ENCODE peak calls at places on chromosomes 4 and X, in eight cellular contexts. M is breast epithelium, Z is prostate gland, L is HepG2, B is H1, Y is spleen, W is stomach, V is upper lobe of left lung. X is an unnamed sample.

GRCh38 chr4:82599336-82599735 is 37.5 kb upstream of the TMEM150C start:
- DNase-seq in L (peak), W (no peak), M (no peak), Z (no peak), V (no peak), B (no peak), Y (no peak), X (no peak)

GRCh38 chrX:105752334-105752733 is 70.0 kb upstream of the NRK start:
- DNase-seq in B (no peak), W (no peak), Y (no peak), Z (no peak), M (no peak), L (no peak), V (no peak), X (no peak)

GRCh38 chr4:161376275-161376674 is 787.5 kb downstream of the FSTL5 start:
- DNase-seq in Z (no peak), B (no peak), L (no peak), Y (no peak), W (no peak), M (no peak), V (no peak), X (no peak)

GRCh38 chr4:101086801-101087586 is 260.3 kb downstream of the PPP3CA start:
- DNase-seq in Z (no peak), B (peak), Y (peak), M (no peak), W (no peak), L (peak), V (no peak), X (no peak)

GRCh38 chr4:167903291-167903721 is 189.0 kb upstream of the ANXA10 start:
- DNase-seq in B (no peak), M (no peak), Y (no peak), Z (no peak), W (no peak), L (no peak), V (no peak), X (no peak)

GRCh38 chr4:56181140-56181950 is 205.9 kb downstream of the AASDH start:
- DNase-seq in W (no peak), Y (no peak), L (no peak), V (no peak), B (no peak), Z (no peak), M (no peak), X (no peak)

GRCh38 chrX:57817302-57817701 is 93.0 kb downstream of the ZXDA start:
- DNase-seq in W (no peak), M (no peak), L (no peak), Z (no peak), Y (no peak), B (no peak), V (no peak), X (no peak)

GRCh38 chr4:18798123-18798522 is 776.6 kb upstream of the LCORL start:
- DNase-seq in M (no peak), L (no peak), B (no peak), Z (no peak), Y (no peak), V (no peak), W (no peak), X (no peak)

GRCh38 chr4:123564758-123565346 is 168.3 kb downstream of the SPRY1 start:
- DNase-seq in M (no peak), Y (no peak), W (peak), V (peak), B (peak), Z (peak), L (peak), X (peak)

GRCh38 chr4:28209371-28209924 is 1348.8 kb downstream of the STIM2 start:
- DNase-seq in Y (no peak), W (no peak), M (no peak), B (no peak), V (no peak), Z (no peak), L (no peak), X (no peak)

GRCh38 chr4:136599890-136600289 is 932.4 kb downstream of the PCDH18 start:
- DNase-seq in L (peak), Z (no peak), M (no peak), Y (no peak), V (no peak), W (no peak), B (no peak), X (no peak)

GRCh38 chr4:16225996-16226815 is at the start of gene TAPT1:
- DNase-seq in Z (peak), W (peak), M (peak), B (peak), Y (peak), V (peak), L (no peak), X (peak)

GRCh38 chr4:44662623-44663006 is 11.2 kb upstream of the YIPF7 start:
- DNase-seq in B (no peak), V (no peak), W (no peak), L (no peak), Y (no peak), M (no peak), Z (no peak), X (no peak)

GRCh38 chrX:93932471-93933220 is 258.6 kb downstream of the FAM133A start:
- DNase-seq in Y (no peak), Z (peak), W (no peak), V (no peak), L (no peak), B (no peak), M (no peak), X (no peak)

GRCh38 chrX:112628288-112628687 is 51.5 kb downstream of the LHFPL1 start:
- DNase-seq in Y (no peak), V (no peak), W (no peak), B (no peak), Z (no peak), M (no peak), L (no peak), X (no peak)

DNA sequence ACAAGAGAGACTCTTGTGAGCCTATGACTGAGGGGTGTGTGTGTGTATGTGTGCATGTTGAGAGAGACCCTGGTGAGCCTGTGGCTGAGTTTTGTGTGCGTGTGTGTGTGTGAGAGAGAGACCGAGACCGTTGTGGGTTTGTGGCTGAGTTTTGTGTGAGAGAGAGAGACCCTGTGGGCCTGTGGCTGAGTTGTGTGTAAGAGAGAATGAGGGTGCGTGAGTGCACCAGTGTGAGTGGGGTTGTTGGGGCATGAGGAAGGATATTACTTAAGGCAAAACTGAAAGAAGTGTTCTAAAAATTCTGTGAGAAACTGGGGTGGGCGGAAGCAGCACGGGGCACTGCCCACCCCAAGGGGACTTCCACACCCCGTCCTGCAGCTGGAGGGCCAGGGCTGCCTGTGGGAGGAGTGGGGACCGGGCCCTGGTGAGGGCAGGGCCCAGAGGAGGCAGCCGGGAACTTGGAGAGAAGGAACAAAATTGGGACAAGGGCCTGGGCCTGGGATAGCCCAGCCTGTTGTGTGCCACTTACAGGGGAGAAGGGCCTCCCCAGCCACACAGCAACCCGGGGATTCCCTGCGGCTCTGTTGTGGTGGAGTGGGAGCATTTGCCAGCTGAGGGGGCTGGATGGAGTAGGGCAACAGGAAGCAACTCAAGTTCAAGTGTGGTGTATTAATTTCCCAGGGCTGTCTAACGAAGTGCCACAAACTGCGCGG is 22.0 kb downstream of the TMEM131L start:
- DNase-seq in B (peak), M (peak), Y (peak), W (no peak), Z (no peak), V (peak), L (no peak), X (peak)
- H3K4me3 ChIP-seq in B (no peak), M (peak), Y (peak), W (peak), Z (no peak), V (peak), L (no peak), X (no peak)

GRCh38 chrX:114210879-114211278 is 373.0 kb upstream of the HTR2C start:
- DNase-seq in W (no peak), Y (peak), L (no peak), V (no peak), Z (no peak), M (no peak), B (no peak), X (no peak)
- TF ChIP-seq POLR2AphosphoS5 in W (no peak), Y (no peak), L (no peak), V (no peak), Z (no peak), M (no peak), B (no peak), X (no peak)

DNA sequence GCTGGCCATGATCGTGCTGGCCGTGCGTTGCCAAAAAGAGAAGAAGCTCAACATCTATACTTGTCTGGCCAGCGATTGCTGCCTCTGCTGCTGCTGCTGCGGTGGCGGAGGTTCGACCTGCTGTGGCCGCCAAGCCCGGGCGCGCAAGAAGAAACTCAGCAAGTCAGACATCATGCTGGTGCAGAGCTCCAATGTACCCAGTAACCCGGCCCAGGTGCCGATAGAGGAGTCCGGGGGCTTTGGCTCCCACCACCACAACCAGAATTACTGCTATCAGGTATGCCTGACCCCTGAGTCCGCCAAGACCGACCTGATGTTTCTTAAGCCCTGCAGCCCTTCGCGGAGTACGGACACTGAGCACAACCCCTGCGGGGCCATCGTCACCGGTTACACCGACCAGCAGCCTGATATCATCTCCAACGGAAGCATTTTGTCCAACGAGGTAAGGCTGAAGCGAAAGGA is 3.3 kb downstream of the PCDH10 start:
- DNase-seq in W (no peak), L (no peak), Z (no peak), B (peak), V (no peak), M (no peak), Y (no peak), X (no peak)
- H3K4me3 ChIP-seq in W (peak), L (no peak), Z (peak), B (peak), V (peak), M (peak), Y (peak), X (peak)

GRCh38 chr4:164779811-164780216 is 25.9 kb downstream of the SMIM31 start:
- DNase-seq in L (peak), W (peak), V (no peak), Z (peak), M (no peak), Y (no peak), B (peak), X (no peak)

GRCh38 chr4:164783966-164784365 is 30.0 kb downstream of the SMIM31 start:
- DNase-seq in Z (no peak), W (no peak), Y (no peak), B (no peak), V (no peak), M (no peak), L (no peak), X (no peak)

GRCh38 chr4:164780839-164781238 is 26.9 kb downstream of the SMIM31 start:
- DNase-seq in V (no peak), W (no peak), Y (no peak), M (no peak), Z (no peak), L (no peak), B (no peak), X (no peak)

GRCh38 chr4:164779080-164779479 is 25.1 kb downstream of the SMIM31 start:
- DNase-seq in B (no peak), Y (no peak), M (no peak), W (no peak), Z (no peak), L (no peak), V (no peak), X (no peak)
- TF ChIP-seq POLR2AphosphoS5 in B (no peak), Y (no peak), M (no peak), W (no peak), Z (no peak), L (no peak), V (no peak), X (no peak)

DNA sequence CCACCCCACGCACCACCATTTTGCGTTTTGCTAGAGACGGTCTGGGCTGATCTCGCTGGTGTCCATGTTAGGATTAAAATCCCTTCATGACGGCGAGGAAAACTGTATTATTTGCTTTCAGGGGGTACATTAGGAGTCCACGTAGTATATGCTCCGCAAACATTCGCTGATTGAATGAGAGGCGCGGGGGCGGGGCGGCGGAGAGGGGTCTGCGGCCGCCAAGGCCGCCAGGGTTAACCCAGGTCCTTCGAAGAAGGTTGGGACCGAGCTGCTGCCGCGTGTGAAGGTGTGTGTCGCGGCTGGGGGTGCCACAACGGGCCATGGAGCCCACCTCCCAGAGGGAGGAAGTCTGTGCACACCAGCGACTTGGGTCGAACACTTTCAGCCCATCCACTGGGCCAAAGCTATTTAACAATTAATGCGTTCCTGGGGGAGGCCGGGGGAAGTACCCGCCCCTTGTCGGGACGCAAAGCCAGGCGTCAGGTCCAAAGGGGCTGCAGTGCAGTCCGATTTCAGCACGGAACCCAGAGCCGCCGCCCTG is 6.4 kb upstream of the PITX2 start:
- DNase-seq in Z (no peak), L (no peak), Y (no peak), B (peak), M (no peak), W (no peak), V (no peak), X (no peak)
- H3K4me3 ChIP-seq in Z (no peak), L (no peak), Y (no peak), B (peak), M (peak), W (no peak), V (no peak), X (no peak)

DNA sequence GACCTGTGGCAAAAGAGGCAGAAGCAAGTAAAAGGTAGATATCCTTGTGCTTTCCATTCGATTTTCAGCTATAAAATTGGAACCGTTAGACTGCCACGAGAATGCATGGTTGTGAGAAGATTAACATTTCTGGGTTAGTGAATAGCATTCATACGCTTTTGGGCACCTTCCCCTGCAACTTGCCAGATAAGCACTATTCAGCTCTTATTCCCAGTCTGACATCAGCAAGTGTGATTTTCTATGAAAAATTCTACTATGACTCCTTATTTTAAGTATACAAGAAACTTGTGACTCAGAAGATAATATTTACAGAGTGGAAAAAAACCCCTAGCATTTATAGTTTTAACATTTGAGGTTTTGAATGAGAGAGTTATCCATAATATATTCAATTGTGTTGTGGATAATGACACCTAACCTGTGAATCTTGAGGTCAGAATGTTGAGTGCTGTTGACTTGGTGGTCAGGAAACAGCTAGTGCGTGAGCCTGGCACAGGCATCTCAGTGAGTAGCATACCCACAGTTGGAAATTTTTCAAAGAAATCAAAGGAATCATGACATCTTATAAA is 3.9 kb downstream of the FGB start:
- DNase-seq in W (no peak), B (no peak), Y (no peak), M (no peak), L (no peak), V (no peak), Z (no peak), X (no peak)
- TF ChIP-seq POLR2AphosphoS5 in W (no peak), B (no peak), Y (no peak), M (no peak), L (no peak), V (no peak), Z (no peak), X (no peak)